ENCODE peak calls at places on chromosomes 1 and 21, in eight cellular contexts. N is HepG2, L is Peyer's patch, F is sigmoid colon, W is uterus, P is heart left ventricle, K is vagina, D is stomach. U is an unnamed sample.

GRCh38 chr1:9275161-9275560 is 17.5 kb upstream of the SPSB1 start:
- DNase-seq in N (no peak), L (no peak), F (no peak), W (no peak), P (no peak), K (no peak), D (no peak), U (no peak)

GRCh38 chr1:185991266-185991665 is 257.1 kb downstream of the HMCN1 start:
- DNase-seq in N (no peak), L (no peak), F (no peak), W (no peak), P (no peak), K (no peak), D (no peak), U (no peak)

GRCh38 chr1:180228648-180229482 is 1.2 kb upstream of the LHX4 start:
- DNase-seq in N (no peak), L (peak; percentile 43), F (peak; percentile 56), W (no peak), P (no peak), K (no peak), D (no peak), U (no peak)

GRCh38 chr21:36992671-36993070 is 13.8 kb upstream of the RIPPLY3 start:
- DNase-seq in N (no peak), L (no peak), F (no peak), W (no peak), P (no peak), K (no peak), D (peak; percentile 39), U (no peak)

GRCh38 chr1:29879217-29879616 is 642.9 kb downstream of the PTPRU start:
- DNase-seq in N (no peak), L (no peak), F (no peak), W (no peak), P (no peak), K (no peak), D (no peak), U (peak; percentile 39)

GRCh38 chr21:41066086-41066938 is 101.6 kb upstream of the BACE2 start:
- DNase-seq in N (no peak), L (no peak), F (no peak), W (no peak), P (no peak), K (no peak), D (peak; percentile 55), U (no peak)

GRCh38 chr1:37040773-37041172 is 6.5 kb upstream of the GRIK3 start:
- DNase-seq in N (no peak), L (no peak), F (no peak), W (no peak), P (no peak), K (no peak), D (no peak), U (no peak)

GRCh38 chr1:152014943-152015342 is 21.3 kb upstream of the S100A10 start:
- DNase-seq in N (no peak), L (no peak), F (no peak), W (no peak), P (no peak), K (no peak), D (no peak), U (no peak)

GRCh38 chr1:90876098-90876497 is 145.7 kb downstream of the ZNF644 start:
- DNase-seq in N (no peak), L (no peak), F (no peak), W (no peak), P (no peak), K (no peak), D (no peak), U (no peak)

GRCh38 chr1:90879281-90879680 is 142.6 kb downstream of the ZNF644 start:
- DNase-seq in N (no peak), L (no peak), F (no peak), W (no peak), P (no peak), K (no peak), D (no peak), U (no peak)

GRCh38 chr1:90881034-90881433 is 140.8 kb downstream of the ZNF644 start:
- DNase-seq in N (no peak), L (no peak), F (no peak), W (no peak), P (no peak), K (no peak), D (no peak), U (no peak)
- H3K9me3 ChIP-seq in N (peaks cover 38% of the 10 kb centered on the region), L (no peaks in the 10 kb centered on the region), F (no peaks in the 10 kb centered on the region), W (peaks cover 14% of the 10 kb centered on the region), P (peaks cover 38% of the 10 kb centered on the region), K (peaks cover 9% of the 10 kb centered on the region), D (peaks cover 44% of the 10 kb centered on the region), U (peaks cover 21% of the 10 kb centered on the region)

GRCh38 chr21:39453571-39454179 is 1.9 kb downstream of the SH3BGR start:
- DNase-seq in N (no peak), L (no peak), F (no peak), W (no peak), P (no peak), K (no peak), D (no peak), U (no peak)

GRCh38 chr21:39454949-39455668 is 3.3 kb downstream of the SH3BGR start:
- DNase-seq in N (no peak), L (no peak), F (no peak), W (no peak), P (no peak), K (no peak), D (no peak), U (no peak)

GRCh38 chr21:39452965-39453332 is 1.2 kb downstream of the SH3BGR start:
- DNase-seq in N (no peak), L (no peak), F (no peak), W (no peak), P (no peak), K (no peak), D (no peak), U (no peak)

GRCh38 chr21:39452207-39452964 is 616 bp downstream of the SH3BGR start:
- DNase-seq in N (peak; percentile 3), L (no peak), F (no peak), W (no peak), P (no peak), K (no peak), D (no peak), U (no peak)

GRCh38 chr21:39451332-39452206 is at the start of gene SH3BGR:
- DNase-seq in N (no peak), L (no peak), F (peak; percentile 70), W (no peak), P (peak; percentile 81), K (no peak), D (no peak), U (peak; percentile 64)
- TF ChIP-seq POLR2A in N (no peak), L (no peak), F (no peak), W (no peak), P (peak; percentile 20), K (no peak), D (no peak), U (no peak)

GRCh38 chr21:24205317-24205716 is 1402.0 kb downstream of the MRPL39 start:
- DNase-seq in N (no peak), L (no peak), F (no peak), W (no peak), P (no peak), K (no peak), D (no peak), U (no peak)
- H3K9me3 ChIP-seq in N (peaks cover 86% of the 10 kb centered on the region), L (no peaks in the 10 kb centered on the region), F (no peaks in the 10 kb centered on the region), W (no peaks in the 10 kb centered on the region), P (peaks cover 2% of the 10 kb centered on the region), K (no peaks in the 10 kb centered on the region), D (peaks cover 11% of the 10 kb centered on the region), U (peaks cover 7% of the 10 kb centered on the region)

DNA sequence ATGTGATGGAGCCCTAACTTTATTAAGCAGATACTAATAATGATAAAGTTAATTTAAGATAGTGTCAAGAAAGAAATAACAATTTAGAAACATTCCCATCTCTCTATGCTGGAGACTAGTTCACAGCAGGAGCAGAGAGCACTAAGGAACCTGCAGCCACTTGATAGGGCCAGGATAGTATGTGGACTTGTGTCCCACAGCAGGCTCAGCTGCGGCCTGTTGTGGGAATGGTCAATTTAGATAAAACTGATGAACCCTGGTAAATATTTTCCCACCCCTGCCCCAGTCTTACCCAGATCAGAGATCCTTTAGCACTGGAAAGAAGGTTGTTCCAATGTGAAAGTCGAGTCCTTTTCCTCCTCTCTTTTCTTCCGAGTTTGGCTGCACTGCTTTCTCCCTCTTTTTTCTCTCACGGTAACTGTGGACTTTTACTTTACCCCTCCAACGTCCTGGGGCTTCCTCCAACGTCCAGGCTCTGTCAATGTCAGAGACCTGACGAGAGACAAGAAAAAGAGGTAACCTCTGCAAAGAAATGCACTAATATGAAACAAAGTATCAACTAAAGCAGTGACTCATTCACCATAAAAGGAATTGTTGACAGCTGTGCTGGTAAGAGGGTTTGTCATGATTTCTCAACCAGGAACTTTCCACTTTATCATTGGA is at the start of gene GBP2:
- DNase-seq in N (peak; percentile 66), L (peak; percentile 54), F (no peak), W (peak; percentile 24), P (no peak), K (no peak), D (no peak), U (no peak)
- TF ChIP-seq POLR2A in N (no peak), L (peak; percentile 28), F (peak; percentile 17), W (peak; percentile 92), P (no peak), K (no peak), D (no peak), U (peak; percentile 31)

DNA sequence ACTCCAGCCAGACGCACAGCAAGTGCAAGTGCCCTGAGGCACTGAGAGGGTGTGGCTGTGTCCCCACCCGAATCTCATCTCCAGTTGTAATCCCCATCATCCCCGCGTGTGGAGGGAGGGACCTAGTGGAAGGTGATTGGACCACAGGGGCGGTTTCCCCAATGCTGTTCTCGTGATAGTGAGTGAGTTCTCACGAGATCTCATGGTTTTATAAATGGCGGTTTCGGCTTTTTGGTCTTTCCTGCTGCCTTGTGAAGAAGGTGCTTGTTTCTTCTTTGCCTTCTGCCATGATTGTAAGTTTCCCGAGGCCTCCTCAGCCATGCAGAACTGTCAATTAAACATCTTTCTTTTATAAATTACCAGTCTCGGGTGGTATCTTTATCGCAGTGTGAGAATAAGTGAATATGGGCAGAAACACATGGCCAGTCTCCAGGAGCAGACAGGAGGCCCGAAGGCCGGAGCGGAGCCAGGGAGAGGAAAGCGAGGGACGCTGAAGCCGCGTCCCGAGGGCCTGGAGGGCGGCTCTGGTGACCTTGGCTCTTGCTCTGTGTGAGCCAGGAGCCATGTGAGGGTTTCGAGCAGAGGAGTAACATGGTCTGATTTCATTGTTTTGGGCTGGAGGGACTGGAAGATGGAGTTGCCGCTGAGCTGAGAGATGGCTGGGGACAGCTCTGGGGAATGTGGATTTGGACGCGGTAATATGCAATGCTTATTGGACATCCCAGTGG is 76.0 kb upstream of the C1orf174 start:
- DNase-seq in N (no peak), L (no peak), F (no peak), W (no peak), P (no peak), K (no peak), D (no peak), U (no peak)
- H3K9me3 ChIP-seq in N (no peaks in the 10 kb centered on the region), L (no peaks in the 10 kb centered on the region), F (no peaks in the 10 kb centered on the region), W (no peaks in the 10 kb centered on the region), P (no peaks in the 10 kb centered on the region), K (no peaks in the 10 kb centered on the region), D (no peaks in the 10 kb centered on the region), U (no peaks in the 10 kb centered on the region)

U was measured in breast epithelium.